ENCODE peak calls at places on chromosome 13, in four cellular contexts. G is CD4-positive, alpha-beta T cell; H is Kasumi-1; R is tibial nerve. I is an unnamed sample.

GRCh38 chr13:95385808-95386207 is 84.6 kb upstream of the ABCC4 start:
- DNase-seq in G (no peak), H (no peak), R (no peak), I (no peak)

GRCh38 chr13:97306106-97306505 is 84.0 kb downstream of the MBNL2 start:
- DNase-seq in G (no peak), H (no peak), R (no peak), I (no peak)

GRCh38 chr13:77509221-77509620 is 26.3 kb upstream of the SCEL start:
- DNase-seq in G (no peak), H (peak), R (no peak), I (no peak)

GRCh38 chr13:90099847-90100246 is 1247.6 kb upstream of the MIR17HG start:
- DNase-seq in G (no peak), H (no peak), R (no peak), I (no peak)

GRCh38 chr13:23985060-23985459 is 87.8 kb upstream of the C1QTNF9B start:
- DNase-seq in G (no peak), H (no peak), R (no peak), I (no peak)

GRCh38 chr13:102651892-102652291 is 43.0 kb downstream of the METTL21C start:
- DNase-seq in G (no peak), H (no peak), R (no peak), I (no peak)

GRCh38 chr13:94343243-94343585 is 136.3 kb downstream of the DCT start:
- DNase-seq in G (no peak), H (no peak), R (no peak), I (no peak)

GRCh38 chr13:95660981-95661581 is 15.9 kb upstream of the DNAJC3 start:
- DNase-seq in G (no peak), H (peak), R (no peak), I (no peak)

GRCh38 chr13:99446242-99446641 is 55.0 kb upstream of the TM9SF2 start:
- DNase-seq in G (no peak), H (no peak), R (no peak), I (no peak)

GRCh38 chr13:106479849-106480400 is 55.5 kb downstream of the EFNB2 start:
- DNase-seq in G (no peak), H (no peak), R (no peak), I (no peak)

I was measured in activated B cell treated with CpG ODN at 0.5 μM for 24 hours.